ENCODE peak calls at places on chromosomes 6 and 20, in five cellular contexts. U, Z, S, K and T are unnamed samples.

GRCh38 chr6:151141685-151142084 is 98.1 kb upstream of the AKAP12 start:
- DNase-seq in Z (peak), S (no peak), U (peak), K (no peak), T (peak)

GRCh38 chr20:51460569-51461265 is 81.8 kb downstream of the NFATC2 start:
- DNase-seq in Z (no peak), K (peak), U (no peak), S (peak), T (no peak)

GRCh38 chr20:31560094-31560899 is 44.8 kb upstream of the ID1 start:
- DNase-seq in K (peak), S (no peak), U (peak), Z (peak), T (peak)

GRCh38 chr20:38726849-38727601 is 2.7 kb downstream of the SLC32A1 start:
- DNase-seq in K (peak), S (no peak), Z (peak), U (no peak), T (peak)

GRCh38 chr20:23970049-23970448 is 18.5 kb downstream of the GGTLC1 start:
- DNase-seq in U (no peak), Z (no peak), S (no peak), K (no peak), T (no peak)

GRCh38 chr6:170074907-170075306 is 216.0 kb downstream of the DLL1 start:
- DNase-seq in U (no peak), K (no peak), S (no peak), Z (no peak), T (no peak)

GRCh38 chr6:147078602-147079001 is 125.6 kb upstream of the STXBP5 start:
- DNase-seq in S (no peak), K (no peak), Z (no peak), U (no peak), T (no peak)

GRCh38 chr6:11970114-11970513 is 42.0 kb upstream of the HIVEP1 start:
- DNase-seq in U (no peak), S (no peak), Z (no peak), K (no peak), T (no peak)

GRCh38 chr6:142958343-142958742 is 13.4 kb upstream of the HIVEP2 start:
- DNase-seq in K (no peak), S (no peak), U (no peak), Z (no peak), T (no peak)

GRCh38 chr6:54719633-54720032 is 126.9 kb upstream of the FAM83B start:
- DNase-seq in Z (no peak), K (no peak), U (no peak), S (no peak), T (no peak)

GRCh38 chr6:53750112-53750511 is 44.7 kb upstream of the LRRC1 start:
- DNase-seq in S (no peak), Z (no peak), K (no peak), U (no peak), T (no peak)

GRCh38 chr6:42088101-42088591 is 37.8 kb downstream of the TAF8 start:
- DNase-seq in U (peak), S (no peak), Z (no peak), K (no peak), T (no peak)

GRCh38 chr6:45898941-45899682 is 116.5 kb downstream of the CLIC5 start:
- DNase-seq in S (no peak), K (no peak), U (no peak), Z (no peak), T (no peak)

GRCh38 chr6:90319044-90319443 is 22.4 kb upstream of the BACH2 start:
- DNase-seq in U (no peak), Z (no peak), K (no peak), S (no peak), T (no peak)

GRCh38 chr20:16444056-16444777 is 129.0 kb downstream of the KIF16B start:
- DNase-seq in K (no peak), U (no peak), S (no peak), Z (no peak), T (no peak)

GRCh38 chr6:42021847-42022754 is 28.2 kb upstream of the TAF8 start:
- DNase-seq in Z (no peak), U (no peak), K (no peak), S (no peak), T (no peak)

GRCh38 chr20:18692453-18692852 is 104.6 kb downstream of the DTD1 start:
- DNase-seq in K (no peak), Z (no peak), U (peak), S (no peak), T (no peak)

GRCh38 chr6:18293192-18293904 is 29.0 kb upstream of the DEK start:
- DNase-seq in K (peak), U (peak), S (no peak), Z (peak), T (no peak)

GRCh38 chr6:43477235-43478007 is at the start of gene TJAP1:
- DNase-seq in U (peak), S (peak), Z (peak), K (peak), T (peak)

GRCh38 chr6:67887747-67888545 is 747.1 kb upstream of the ADGRB3 start:
- DNase-seq in S (no peak), U (no peak), K (no peak), Z (no peak), T (no peak)
- TF ChIP-seq MAX in S (no peak), U (no peak), K (no peak), Z (no peak), T (no peak)

GRCh38 chr6:52014391-52014790 is 73.0 kb downstream of the PKHD1 start:
- DNase-seq in Z (no peak), K (no peak), S (no peak), U (no peak), T (no peak)
- TF ChIP-seq MYC in Z (no peak), K (no peak), S (no peak), U (no peak), T (no peak)

DNA sequence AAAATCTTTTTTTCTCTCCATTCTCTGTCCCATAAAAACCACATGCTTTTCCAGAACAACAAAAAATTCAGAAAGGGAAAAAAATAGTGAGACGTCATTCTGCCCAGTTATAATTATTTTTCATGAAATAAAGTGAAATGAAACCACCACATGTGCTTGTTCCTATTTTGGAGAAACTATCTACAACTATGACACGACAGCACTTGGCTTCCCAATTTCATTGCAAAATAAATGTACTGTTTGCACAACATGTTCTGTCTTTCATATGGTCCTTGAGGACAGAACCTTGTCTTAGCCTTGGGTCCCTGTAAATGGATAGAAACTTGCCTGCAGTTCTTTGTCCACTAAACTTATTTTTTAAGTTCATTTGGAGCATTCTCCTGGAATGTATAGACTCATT is 5.6 kb upstream of the MAN1A1 start:
- DNase-seq in K (no peak), Z (no peak), S (no peak), U (no peak), T (no peak)
- TF ChIP-seq MAX in K (no peak), Z (no peak), S (no peak), U (no peak), T (no peak)

GRCh38 chr6:3276174-3277167 is 17.7 kb downstream of the PSMG4 start:
- DNase-seq in U (no peak), K (no peak), Z (no peak), S (no peak), T (no peak)

GRCh38 chr6:3271756-3272155 is 13.0 kb downstream of the PSMG4 start:
- DNase-seq in U (no peak), Z (no peak), K (no peak), S (no peak), T (no peak)

GRCh38 chr6:3272911-3273547 is 14.3 kb downstream of the PSMG4 start:
- DNase-seq in U (no peak), S (no peak), Z (no peak), K (no peak), T (no peak)

GRCh38 chr6:3277251-3277650 is 18.5 kb downstream of the PSMG4 start:
- DNase-seq in S (no peak), Z (no peak), K (no peak), U (no peak), T (no peak)

DNA sequence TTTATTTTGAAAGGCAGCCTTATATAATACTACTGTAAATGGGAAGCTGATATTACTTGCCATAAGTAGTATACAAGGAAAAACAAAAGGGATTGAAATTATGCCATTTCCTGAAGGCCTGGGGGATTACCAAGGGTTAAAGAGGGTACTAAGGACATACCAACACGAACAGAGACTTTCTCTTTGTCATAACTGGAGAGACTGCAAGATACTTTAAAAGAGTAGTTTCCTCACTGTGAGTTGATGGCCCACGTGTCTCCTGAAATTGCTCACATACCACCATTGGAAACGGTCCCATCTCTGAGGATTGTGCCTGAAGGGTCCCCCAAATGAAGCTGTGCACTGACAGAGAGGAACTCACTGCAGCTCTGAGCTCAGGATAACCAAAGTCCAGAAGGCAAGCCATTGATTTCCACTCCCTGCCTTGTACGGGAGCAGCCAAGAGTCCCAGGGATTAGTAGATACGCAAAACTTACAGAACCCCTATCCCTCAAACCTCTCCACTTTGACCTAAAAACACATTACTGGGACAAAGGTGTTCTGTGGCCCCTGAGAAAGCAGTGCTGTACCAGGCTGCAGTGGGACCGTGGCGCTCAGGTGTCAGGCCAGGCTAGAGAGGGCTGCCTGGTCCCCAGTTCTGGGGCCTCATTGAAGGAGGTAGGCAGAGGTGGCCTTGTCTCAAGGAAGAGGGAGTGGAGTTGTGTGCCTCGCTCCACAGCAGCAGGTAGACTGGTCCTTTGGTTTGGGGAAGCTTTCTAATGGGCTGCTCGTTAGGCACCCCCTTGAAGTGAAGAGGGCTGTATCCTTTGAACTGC is 15.2 kb downstream of the PSMG4 start:
- DNase-seq in K (no peak), S (no peak), U (no peak), Z (no peak), T (no peak)
- TF ChIP-seq MYC in K (no peak), S (no peak), U (no peak), Z (no peak), T (no peak)

DNA sequence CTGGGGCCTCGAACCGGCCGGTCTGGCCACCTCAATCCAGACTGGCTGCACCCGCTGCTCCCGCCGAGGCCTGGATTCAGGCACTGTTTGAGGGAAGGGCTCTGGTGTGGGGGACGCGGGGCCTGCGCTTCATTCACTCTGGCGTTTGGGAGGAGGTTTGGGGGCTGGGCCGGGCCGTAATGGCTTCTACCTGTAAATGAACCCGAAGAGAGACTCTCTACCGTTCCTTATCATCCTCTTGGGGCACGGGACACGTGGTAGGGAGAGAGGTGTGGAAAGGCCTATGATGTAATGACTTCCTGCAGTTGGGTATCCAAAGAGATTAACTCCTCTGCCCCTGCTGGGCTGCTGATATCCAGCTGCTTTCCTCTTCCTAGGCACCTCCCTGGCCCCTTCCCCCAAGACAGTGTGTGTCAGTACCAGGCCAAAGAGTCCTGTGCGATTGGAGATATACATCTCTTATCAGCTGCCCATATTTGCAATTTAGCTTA is 1.8 kb downstream of the FOXO3 start:
- DNase-seq in U (peak), S (no peak), Z (peak), K (peak), T (peak)
- TF ChIP-seq MAX in U (no peak), S (no peak), Z (peak), K (peak), T (peak)

DNA sequence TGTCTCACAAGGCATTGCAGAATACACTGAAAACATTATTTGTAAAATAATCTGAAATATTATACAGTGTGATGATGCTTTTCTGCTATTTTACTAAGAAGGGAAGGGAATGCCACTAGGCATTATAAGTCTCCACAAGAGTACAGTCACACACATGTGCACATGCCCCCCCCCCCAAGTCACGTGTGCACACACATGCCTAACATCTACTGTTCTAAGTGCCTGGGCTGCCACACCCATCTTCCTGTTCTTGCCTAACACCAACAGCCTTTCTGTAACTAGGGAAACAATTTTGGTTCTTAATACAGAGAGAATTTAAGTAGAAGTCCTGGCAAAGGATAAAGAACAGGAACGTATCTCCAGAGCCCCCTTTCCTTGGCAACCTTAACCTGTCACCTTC is 58.2 kb upstream of the BCLAF1 start:
- DNase-seq in S (no peak), Z (no peak), K (no peak), U (no peak), T (no peak)
- TF ChIP-seq MYC in S (no peak), Z (no peak), K (no peak), U (no peak), T (no peak)

GRCh38 chr6:148556415-148556814 is 190.4 kb upstream of the UST start:
- DNase-seq in Z (no peak), S (no peak), U (no peak), K (no peak), T (no peak)

GRCh38 chr6:148563066-148563465 is 183.8 kb upstream of the UST start:
- DNase-seq in U (no peak), S (no peak), K (no peak), Z (peak), T (no peak)

GRCh38 chr6:148561629-148562028 is 185.2 kb upstream of the UST start:
- DNase-seq in K (no peak), S (no peak), U (no peak), Z (no peak), T (no peak)

GRCh38 chr6:148559848-148560433 is 186.9 kb upstream of the UST start:
- DNase-seq in K (peak), U (peak), S (no peak), Z (peak), T (peak)

DNA sequence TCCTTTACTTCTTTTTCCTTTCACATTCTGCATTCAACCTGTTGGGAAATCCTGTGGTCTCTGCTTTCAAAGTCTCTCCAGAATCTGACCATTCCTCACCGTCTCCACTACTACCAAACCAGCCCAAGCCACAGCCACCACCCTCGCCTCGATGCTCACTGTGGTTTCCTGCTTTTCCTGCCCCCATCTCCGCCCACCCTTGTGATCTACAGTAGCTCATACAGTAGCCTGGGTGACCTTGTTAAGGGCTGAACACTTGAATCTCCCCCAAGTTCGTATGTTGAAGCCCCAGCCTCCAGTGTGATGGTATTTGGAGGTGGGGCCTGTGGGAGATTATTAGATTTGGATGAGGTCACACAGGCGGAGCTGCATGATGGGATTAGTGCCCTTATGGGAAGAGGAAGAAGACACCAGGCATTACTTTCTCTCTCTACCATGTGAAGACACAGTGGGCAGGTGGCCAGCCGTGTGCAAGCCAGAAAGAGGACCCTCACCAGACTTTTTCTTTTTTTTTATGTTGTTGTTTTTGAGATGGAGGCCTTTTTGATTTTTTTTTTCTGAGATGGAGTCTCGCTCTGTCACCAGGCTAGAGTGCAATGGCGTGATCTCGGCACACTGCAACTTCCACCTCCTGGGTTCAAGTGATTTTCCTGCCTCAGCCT is 188.9 kb upstream of the UST start:
- DNase-seq in K (peak), S (no peak), Z (no peak), U (no peak), T (no peak)
- TF ChIP-seq MAX in K (no peak), S (no peak), Z (no peak), U (no peak), T (no peak)